ENCODE peak calls at places on chromosomes 11 and 22, in eight cellular contexts. Z, F, R, V, T, H, P and X are unnamed samples. For H3K4me1, the result is how much of the 10 kb centered on the place peaks cover.

GRCh38 chr22:35642305-35642741 is 5.9 kb upstream of the APOL6 start:
- DNase-seq in V (peak), P (no peak), Z (peak), F (no peak), T (no peak), H (no peak), R (no peak), X (peak)

GRCh38 chr11:117761993-117762392 is 35.0 kb downstream of the DSCAML1 start:
- DNase-seq in R (no peak), P (no peak), T (no peak), V (no peak), H (no peak), F (no peak), Z (no peak), X (no peak)

GRCh38 chr11:4882543-4882942 is 843 bp downstream of the OR51T1 start:
- DNase-seq in P (no peak), H (no peak), F (no peak), V (no peak), R (no peak), Z (no peak), T (no peak), X (no peak)

GRCh38 chr22:35971418-35972119 is 57.1 kb downstream of the RBFOX2 start:
- DNase-seq in Z (no peak), T (peak), P (no peak), F (peak), H (no peak), R (no peak), V (peak), X (no peak)

GRCh38 chr11:59783632-59784090 is 26.9 kb downstream of the MRPL16 start:
- DNase-seq in H (no peak), R (no peak), Z (no peak), F (no peak), T (no peak), P (no peak), V (no peak), X (no peak)

GRCh38 chr11:127275771-127276170 is 275.2 kb upstream of the KIRREL3 start:
- DNase-seq in V (no peak), P (no peak), R (no peak), Z (no peak), H (no peak), F (no peak), T (no peak), X (no peak)

GRCh38 chr22:40721266-40721665 is 42.0 kb downstream of the MCHR1 start:
- DNase-seq in Z (peak), V (peak), F (no peak), P (peak), T (peak), R (no peak), H (peak), X (no peak)

GRCh38 chr11:2796091-2796490 is 89.5 kb downstream of the CDKN1C start:
- DNase-seq in H (peak), Z (peak), T (no peak), F (peak), P (no peak), V (no peak), R (peak), X (no peak)

GRCh38 chr22:31737932-31738331 is 12.0 kb downstream of the PRR14L start:
- DNase-seq in V (no peak), F (no peak), R (no peak), P (no peak), Z (no peak), T (no peak), H (no peak), X (no peak)

GRCh38 chr22:37501610-37502341 is 15.6 kb upstream of the MFNG start:
- DNase-seq in F (no peak), H (no peak), R (peak), P (no peak), Z (no peak), V (peak), T (no peak), X (peak)

GRCh38 chr22:23302171-23303002 is 122.1 kb downstream of the BCR start:
- DNase-seq in P (no peak), H (no peak), F (no peak), R (no peak), Z (no peak), T (no peak), V (no peak), X (no peak)

GRCh38 chr11:58577441-58578135 is 1.3 kb upstream of the ZFP91 start:
- DNase-seq in Z (peak), T (peak), R (peak), H (no peak), F (no peak), V (peak), P (no peak), X (no peak)

GRCh38 chr11:58574851-58575250 is 805 bp downstream of the LPXN start:
- DNase-seq in F (no peak), V (peak), T (no peak), Z (no peak), P (no peak), H (no peak), R (no peak), X (no peak)

GRCh38 chr11:58576792-58577440 is 1.3 kb upstream of the LPXN start:
- DNase-seq in F (no peak), H (no peak), P (no peak), Z (no peak), R (no peak), T (no peak), V (peak), X (peak)

GRCh38 chr11:58575377-58576020 is at the start of gene LPXN:
- DNase-seq in P (no peak), T (no peak), H (no peak), F (no peak), Z (no peak), V (peak), R (no peak), X (peak)

GRCh38 chr11:58573451-58574104 is 2.1 kb downstream of the LPXN start:
- DNase-seq in Z (peak), T (peak), R (peak), F (peak), H (no peak), P (no peak), V (peak), X (no peak)
- H3K27ac ChIP-seq in Z (peak), T (no peak), R (peak), F (peak), H (no peak), P (no peak), V (peak), X (peak)

DNA sequence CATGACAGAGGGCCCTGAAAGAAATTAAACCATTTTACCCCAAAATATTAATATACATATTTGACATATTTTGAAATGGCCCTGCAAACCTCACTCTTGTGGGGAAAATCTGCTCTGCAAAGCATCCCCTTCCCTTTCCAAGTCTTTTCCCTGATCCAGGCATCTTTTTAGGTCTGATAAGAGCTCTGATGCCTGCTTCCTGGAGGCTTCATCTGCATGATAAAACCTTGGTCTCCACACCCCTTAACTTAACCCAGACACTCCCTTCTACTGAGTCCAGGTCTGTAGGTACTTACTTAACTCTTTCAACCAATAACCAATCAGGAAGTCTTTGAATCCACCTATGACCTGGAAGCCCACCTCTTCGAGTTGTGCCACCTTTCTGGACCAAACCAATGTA is 1.8 kb upstream of the LGALS12 start:
- DNase-seq in F (no peak), T (no peak), H (no peak), Z (no peak), P (peak), V (no peak), R (no peak), X (no peak)
- H3K4me1 ChIP-seq in F (under half), T (under half), H (under half), Z (under half), P (under half), V (under half), R (under half), X (under half)

DNA sequence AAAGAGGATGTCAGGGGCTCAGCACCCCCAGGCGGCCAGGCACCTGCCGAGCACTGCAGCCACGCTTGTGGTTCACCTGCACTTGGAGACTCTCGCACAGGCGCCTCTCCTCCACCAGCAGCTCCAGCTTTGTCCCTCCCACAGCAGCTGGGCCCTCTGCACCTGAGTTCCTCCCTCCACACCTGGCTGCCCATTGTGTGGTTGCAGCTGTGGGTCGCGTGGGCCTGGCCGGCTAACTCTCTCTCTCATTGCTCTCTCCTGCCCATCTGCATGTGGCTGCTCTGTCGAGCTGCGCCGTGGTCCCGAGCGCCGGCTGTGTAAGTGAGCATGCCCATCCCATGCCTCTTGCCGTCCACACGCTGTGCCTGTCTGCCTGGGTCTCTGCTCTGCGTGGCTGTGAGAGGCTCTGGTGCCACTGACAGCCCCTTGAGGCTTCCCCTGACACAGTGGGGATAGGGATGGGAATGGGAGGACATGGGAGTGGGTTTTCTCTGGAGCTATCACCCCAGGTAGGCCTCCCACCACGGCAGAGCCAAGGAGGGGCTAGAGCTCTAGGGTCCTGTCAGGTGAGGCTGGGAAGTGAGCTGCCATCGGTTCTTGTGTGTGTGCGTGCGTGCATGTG is 8.5 kb upstream of the ACR start:
- DNase-seq in F (no peak), H (no peak), R (peak), T (no peak), V (no peak), Z (peak), P (peak), X (no peak)
- H3K4me3 ChIP-seq in F (no peak), H (no peak), R (no peak), T (no peak), V (no peak), Z (no peak), P (no peak), X (no peak)

GRCh38 chr22:20131593-20131855 is at the start of gene ZDHHC8:
- DNase-seq in T (peak), P (no peak), R (peak), F (no peak), V (peak), H (no peak), Z (no peak), X (no peak)

GRCh38 chr22:20130319-20130718 is 1.3 kb upstream of the ZDHHC8 start:
- DNase-seq in R (no peak), P (no peak), F (no peak), H (peak), V (no peak), Z (no peak), T (no peak), X (no peak)

GRCh38 chr22:20129747-20130014 is 1.9 kb upstream of the ZDHHC8 start:
- DNase-seq in P (no peak), F (no peak), V (no peak), T (no peak), Z (no peak), H (no peak), R (no peak), X (no peak)

GRCh38 chr22:20131856-20132685 is 467 bp downstream of the ZDHHC8 start:
- DNase-seq in H (no peak), T (no peak), Z (peak), F (peak), R (peak), P (no peak), V (peak), X (no peak)

GRCh38 chr22:20130739-20131592 is 638 bp upstream of the ZDHHC8 start:
- DNase-seq in T (peak), H (peak), F (peak), Z (peak), R (peak), P (peak), V (peak), X (peak)
- H3K27ac ChIP-seq in T (peak), H (peak), F (peak), Z (peak), R (peak), P (peak), V (peak), X (peak)

GRCh38 chr11:64879226-64879900 is 942 bp upstream of the EHD1 start:
- DNase-seq in F (no peak), H (no peak), P (no peak), R (no peak), T (no peak), Z (no peak), V (no peak), X (no peak)

GRCh38 chr11:64878494-64879225 is at the start of gene EHD1:
- DNase-seq in F (peak), H (peak), Z (peak), R (peak), P (peak), V (peak), T (peak), X (peak)

GRCh38 chr11:64881476-64881875 is 3.1 kb upstream of the EHD1 start:
- DNase-seq in V (no peak), P (no peak), H (no peak), F (no peak), R (no peak), Z (no peak), T (no peak), X (no peak)

GRCh38 chr11:64882243-64882642 is 3.8 kb upstream of the EHD1 start:
- DNase-seq in P (no peak), R (no peak), F (no peak), V (no peak), T (no peak), H (no peak), Z (no peak), X (no peak)

GRCh38 chr11:64880240-64881001 is 2.0 kb upstream of the EHD1 start:
- DNase-seq in V (no peak), P (no peak), Z (peak), T (no peak), F (no peak), H (no peak), R (peak), X (peak)
- H3K4me1 ChIP-seq in V (under half), P (under half), Z (under half), T (under half), F (under half), H (under half), R (half or more), X (under half)

GRCh38 chr11:95104121-95104830 is 14.6 kb downstream of the ENDOD1 start:
- DNase-seq in P (no peak), T (no peak), H (no peak), R (no peak), Z (no peak), F (no peak), V (no peak), X (no peak)

GRCh38 chr11:95108671-95109551 is 19.3 kb downstream of the ENDOD1 start:
- DNase-seq in Z (no peak), V (peak), T (no peak), R (no peak), F (no peak), P (no peak), H (peak), X (no peak)

GRCh38 chr11:95111923-95112540 is 22.4 kb downstream of the ENDOD1 start:
- DNase-seq in H (no peak), P (no peak), Z (no peak), V (no peak), T (no peak), R (no peak), F (no peak), X (no peak)

GRCh38 chr11:95104916-95105315 is 15.3 kb downstream of the ENDOD1 start:
- DNase-seq in V (no peak), T (no peak), H (no peak), Z (no peak), R (no peak), P (no peak), F (no peak), X (no peak)

GRCh38 chr11:95108159-95108611 is 18.5 kb downstream of the ENDOD1 start:
- DNase-seq in T (no peak), H (peak), V (peak), P (no peak), F (no peak), R (peak), Z (peak), X (no peak)
- H3K4me3 ChIP-seq in T (no peak), H (no peak), V (no peak), P (no peak), F (no peak), R (peak), Z (peak), X (no peak)